ENCODE peak calls at places on chromosome 1, in four cellular contexts. Z is NCI-H2081, E is Daoy, X is SK-MEL-5. K is an unnamed sample.

GRCh38 chr1:155083865-155084721 is 5.5 kb downstream of the EFNA3 start:
- DNase-seq in X (peak), Z (peak), E (peak), K (no peak)

GRCh38 chr1:8944006-8944405 is 1.7 kb upstream of the CA6 start:
- DNase-seq in X (no peak), E (no peak), Z (peak), K (no peak)

GRCh38 chr1:60989745-60990718 is 92.3 kb upstream of the NFIA start:
- DNase-seq in E (peak), X (no peak), Z (no peak), K (no peak)

GRCh38 chr1:168135982-168136708 is 585 bp downstream of the GPR161 start:
- DNase-seq in Z (no peak), X (peak), E (peak), K (peak)

GRCh38 chr1:245222931-245223330 is 68.1 kb downstream of the KIF26B start:
- DNase-seq in Z (no peak), E (no peak), X (no peak), K (no peak)

GRCh38 chr1:30103708-30104107 is 619.7 kb downstream of the MATN1 start:
- DNase-seq in X (no peak), E (no peak), Z (no peak), K (no peak)

GRCh38 chr1:69258842-69259241 is 308.9 kb upstream of the LRRC7 start:
- DNase-seq in Z (no peak), X (no peak), E (no peak), K (no peak)

GRCh38 chr1:151006331-151007052 is at the start of gene MINDY1:
- DNase-seq in E (peak), X (peak), Z (peak), K (no peak)

GRCh38 chr1:2050793-2051682 is 827 bp downstream of the PRKCZ start:
- DNase-seq in E (peak), Z (no peak), X (no peak), K (no peak)

GRCh38 chr1:193013005-193013404 is 46.2 kb downstream of the UCHL5 start:
- DNase-seq in Z (no peak), E (no peak), X (no peak), K (no peak)

GRCh38 chr1:31397360-31398095 is 15.5 kb upstream of the SERINC2 start:
- DNase-seq in E (no peak), Z (no peak), X (no peak), K (no peak)

GRCh38 chr1:223341111-223341510 is 22.9 kb downstream of the SUSD4 start:
- DNase-seq in X (no peak), Z (no peak), E (peak), K (peak)

GRCh38 chr1:23452011-23452411 is 27.5 kb upstream of the TCEA3 start:
- DNase-seq in E (peak), Z (no peak), X (no peak), K (peak)

GRCh38 chr1:87792094-87792493 is 463.4 kb downstream of the LMO4 start:
- DNase-seq in X (no peak), Z (no peak), E (no peak), K (no peak)

K was measured in NCI-H2171.